ENCODE peak calls at places on chromosome 13, in eight cellular contexts. B is activated CD8-positive, alpha-beta memory T cell treated with anti-CD3 and anti-CD28 coated beads for 24 hours; A is activated CD4-positive, alpha-beta T cell treated with anti-CD3 and anti-CD28 coated beads, Interleukin-2, amount 50 U/mL, for 1 hour; G is Daoy; M is T1000; R is RPMI8226; U is transverse colon; F is GM04503. V is an unnamed sample.

GRCh38 chr13:44413095-44413494 is 39.5 kb downstream of the SERP2 start:
- DNase-seq in G (no peak), F (no peak), M (no peak), A (no peak), B (no peak), R (no peak), U (no peak), V (no peak)

GRCh38 chr13:97308735-97309429 is 86.7 kb downstream of the MBNL2 start:
- DNase-seq in G (peak; percentile 23), M (no peak), A (no peak), U (no peak), F (no peak), R (no peak), B (no peak), V (no peak)

GRCh38 chr13:50448535-50448981 is 394.9 kb downstream of the DLEU7 start:
- DNase-seq in U (no peak), G (no peak), M (no peak), R (no peak), B (no peak), F (no peak), A (no peak), V (peak; percentile 3)

GRCh38 chr13:24693862-24694471 is 13.8 kb downstream of the ATP12A start:
- DNase-seq in M (no peak), A (no peak), R (peak; percentile 69), F (no peak), B (peak; percentile 68), G (peak; percentile 59), U (peak; percentile 36), V (peak; percentile 66)

GRCh38 chr13:63208811-63209210 is 1793.2 kb upstream of the PCDH20 start:
- DNase-seq in M (no peak), B (no peak), R (no peak), G (no peak), U (no peak), F (no peak), A (no peak), V (no peak)

GRCh38 chr13:45473627-45474026 is 8.9 kb downstream of the COG3 start:
- DNase-seq in R (peak; percentile 12), B (no peak), M (no peak), G (no peak), U (no peak), A (peak; percentile 19), F (no peak), V (no peak)

GRCh38 chr13:26095846-26096245 is 44.0 kb upstream of the SHISA2 start:
- DNase-seq in F (no peak), M (no peak), U (no peak), A (no peak), B (no peak), R (no peak), G (no peak), V (no peak)

GRCh38 chr13:49935171-49936084 is 712 bp downstream of the SPRYD7 start:
- DNase-seq in G (peak; percentile 57), M (peak; percentile 10), A (peak; percentile 10), B (no peak), F (no peak), R (peak; percentile 54), U (peak; percentile 38), V (peak; percentile 8)

GRCh38 chr13:110518571-110518970 is 43.0 kb downstream of the RAB20 start:
- DNase-seq in M (no peak), F (no peak), G (no peak), R (no peak), B (no peak), A (no peak), U (peak; percentile 55), V (no peak)

V was measured in Calu3.